ENCODE peak calls at places on chromosomes 4 and X, in seven cellular contexts. J, N, O, A, V, G and U are unnamed samples.

GRCh38 chrX:147978931-147979330 is 2.2 kb upstream of the FMR1NB start:
- DNase-seq in N (no peak), V (no peak), J (no peak), G (no peak), O (no peak), A (no peak), U (no peak)

GRCh38 chrX:39766085-39766726 is 331.6 kb downstream of the BCOR start:
- DNase-seq in A (no peak), J (no peak), V (no peak), O (no peak), N (no peak), G (no peak), U (no peak)

GRCh38 chr4:76585897-76586360 is 150.9 kb downstream of the SHROOM3 start:
- DNase-seq in G (peak), A (no peak), V (peak), O (peak), N (no peak), J (no peak), U (peak)

GRCh38 chr4:14582658-14583057 is 419.6 kb upstream of the CPEB2 start:
- DNase-seq in V (no peak), G (no peak), N (no peak), A (no peak), O (no peak), J (no peak), U (no peak)

GRCh38 chrX:134821370-134821769 is 163.1 kb upstream of the PLAC1 start:
- DNase-seq in G (no peak), N (no peak), V (no peak), O (no peak), A (no peak), J (no peak), U (no peak)

GRCh38 chr4:157075811-157076577 is at the start of gene GLRB:
- DNase-seq in J (no peak), A (peak), G (peak), V (no peak), N (no peak), O (no peak), U (peak)

GRCh38 chr4:54961357-54961975 is 163.9 kb downstream of the KDR start:
- DNase-seq in G (no peak), J (no peak), O (peak), N (peak), A (peak), V (no peak), U (peak)

GRCh38 chrX:106392346-106392745 is 219.4 kb upstream of the RADX start:
- DNase-seq in J (no peak), O (no peak), G (no peak), N (no peak), A (no peak), V (no peak), U (no peak)

GRCh38 chr4:80295841-80296240 is 29.4 kb downstream of the FGF5 start:
- DNase-seq in A (no peak), N (no peak), J (no peak), V (no peak), G (no peak), O (no peak), U (no peak)

GRCh38 chr4:145507636-145508035 is 26.0 kb downstream of the SMAD1 start:
- DNase-seq in N (no peak), O (no peak), G (no peak), A (no peak), J (no peak), V (peak), U (no peak)

GRCh38 chrX:55783723-55784122 is 66.2 kb downstream of the RRAGB start:
- DNase-seq in J (no peak), N (no peak), G (no peak), A (no peak), V (no peak), O (no peak), U (no peak)

GRCh38 chrX:102712216-102712966 is at the start of gene GPRASP2:
- DNase-seq in N (peak), J (no peak), A (peak), O (no peak), V (no peak), G (peak), U (peak)

GRCh38 chrX:19888419-19888879 is 1.0 kb upstream of the SH3KBP1 start:
- DNase-seq in G (no peak), V (peak), J (no peak), A (peak), N (peak), O (peak), U (peak)

GRCh38 chr4:71066737-71067716 is 73.6 kb downstream of the DCK start:
- DNase-seq in N (no peak), A (no peak), J (no peak), V (peak), G (no peak), O (no peak), U (no peak)

GRCh38 chr4:186146443-186146842 is 41.9 kb downstream of the FAM149A start:
- DNase-seq in O (no peak), N (no peak), J (no peak), V (no peak), G (no peak), A (no peak), U (no peak)

GRCh38 chr4:11929080-11929479 is 500.4 kb upstream of the HS3ST1 start:
- DNase-seq in A (no peak), V (no peak), J (no peak), N (no peak), G (no peak), O (no peak), U (no peak)

GRCh38 chr4:78186597-78187543 is 129.7 kb downstream of the FRAS1 start:
- DNase-seq in A (no peak), V (no peak), N (no peak), O (no peak), G (no peak), J (no peak), U (no peak)

GRCh38 chrX:55907968-55908607 is 190.5 kb downstream of the RRAGB start:
- DNase-seq in A (no peak), O (peak), J (no peak), N (peak), G (peak), V (no peak), U (peak)

GRCh38 chr4:95190751-95191436 is 357.9 kb downstream of the UNC5C start:
- DNase-seq in A (peak), G (no peak), J (no peak), V (no peak), O (no peak), N (no peak), U (peak)

DNA sequence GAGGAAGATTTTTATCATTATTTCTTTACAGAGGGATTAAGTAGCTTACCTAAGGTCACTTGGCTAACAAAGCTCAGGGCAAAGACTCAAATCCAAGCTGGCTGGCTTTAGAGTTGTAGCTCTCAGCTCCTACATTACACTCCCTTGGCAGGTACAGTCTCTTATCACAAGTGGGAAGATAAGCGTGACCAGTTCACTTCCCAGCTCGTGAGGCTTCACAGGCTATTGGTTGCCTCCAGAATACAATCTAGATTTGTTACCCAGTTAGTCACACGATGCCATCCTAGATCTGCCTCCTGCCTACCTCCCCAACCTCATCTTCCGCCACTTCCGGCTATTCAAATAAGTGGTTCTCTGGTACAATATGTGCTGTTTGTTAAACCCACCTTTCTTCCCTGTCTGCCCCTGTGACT is 3.7 kb downstream of the MMRN1 start:
- DNase-seq in O (no peak), N (no peak), A (no peak), V (no peak), J (peak), G (no peak), U (peak)
- TF ChIP-seq JUND in O (no peak), N (no peak), A (no peak), V (no peak), J (no peak), G (no peak), U (no peak)

GRCh38 chr4:128516568-128516967 is 229.0 kb upstream of the PGRMC2 start:
- DNase-seq in A (no peak), O (no peak), V (no peak), N (no peak), J (peak), G (no peak), U (no peak)
- TF ChIP-seq JUND in A (no peak), O (no peak), V (no peak), N (no peak), J (no peak), G (no peak), U (no peak)

GRCh38 chr4:7933631-7934510 is 5.8 kb downstream of the AFAP1 start:
- DNase-seq in N (no peak), A (peak), G (no peak), V (no peak), O (no peak), J (no peak), U (no peak)
- TF ChIP-seq JUND in N (no peak), A (no peak), G (no peak), V (no peak), O (no peak), J (no peak), U (no peak)

GRCh38 chrX:48904626-48905025 is 6.8 kb downstream of the SLC35A2 start:
- DNase-seq in V (no peak), N (no peak), G (no peak), J (no peak), A (no peak), O (no peak), U (no peak)
- TF ChIP-seq JUND in V (no peak), N (no peak), G (no peak), J (no peak), A (no peak), O (no peak), U (no peak)

GRCh38 chr4:7252051-7252450 is 59.7 kb downstream of the SORCS2 start:
- DNase-seq in G (no peak), V (no peak), N (no peak), O (no peak), J (no peak), A (no peak), U (no peak)
- TF ChIP-seq JUND in G (no peak), V (no peak), N (no peak), O (no peak), J (no peak), A (no peak), U (no peak)

GRCh38 chr4:184267206-184267608 is 49.5 kb upstream of the ENPP6 start:
- DNase-seq in J (no peak), G (no peak), O (no peak), A (no peak), N (no peak), V (no peak), U (no peak)
- TF ChIP-seq JUND in J (no peak), G (no peak), O (no peak), A (no peak), N (no peak), V (no peak), U (no peak)